ENCODE peak calls at places on chromosomes 4 and X, in nine cellular contexts. X is K562, G is HCT116, S is suprapubic skin, T is HepG2, R is GM12892, M is transverse colon, A is prostate gland, L is GM23338. J is an unnamed sample.

GRCh38 chr4:128951316-128951715 is 141.8 kb downstream of the JADE1 start:
- DNase-seq in X (no peak), G (no peak), S (no peak), T (no peak), R (no peak), M (no peak), A (no peak), L (no peak), J (no peak)

GRCh38 chr4:169313732-169314131 is 43.0 kb upstream of the SH3RF1 start:
- DNase-seq in X (no peak), G (no peak), S (no peak), T (no peak), R (no peak), M (no peak), A (no peak), L (no peak), J (no peak)

GRCh38 chr4:39406763-39407583 is at the start of gene KLB:
- DNase-seq in X (no peak), G (no peak), S (no peak), T (peak), R (no peak), M (peak), A (no peak), L (no peak), J (no peak)

GRCh38 chrX:32741910-32742309 is 469.4 kb downstream of the DMD start:
- DNase-seq in X (no peak), G (no peak), S (no peak), T (no peak), R (no peak), M (no peak), A (no peak), L (no peak), J (no peak)

GRCh38 chrX:151359931-151360871 is 36.8 kb upstream of the VMA21 start:
- DNase-seq in X (peak), G (no peak), S (no peak), T (peak), R (peak), M (no peak), A (no peak), L (peak), J (no peak)

GRCh38 chrX:153925739-153926593 is at the start of gene ARHGAP4:
- DNase-seq in X (peak), G (peak), S (no peak), T (no peak), R (no peak), M (no peak), A (no peak), L (peak), J (no peak)

GRCh38 chrX:103356897-103357296 is 591 bp downstream of the TCEAL9 start:
- DNase-seq in X (peak), G (no peak), S (no peak), T (no peak), R (no peak), M (peak), A (peak), L (peak), J (no peak)

GRCh38 chrX:101764538-101764937 is 104.9 kb upstream of the ARMCX2 start:
- DNase-seq in X (no peak), G (no peak), S (no peak), T (no peak), R (no peak), M (no peak), A (no peak), L (no peak), J (no peak)

GRCh38 chrX:124534530-124534929 is 188.2 kb downstream of the SH2D1A start:
- DNase-seq in X (no peak), G (no peak), S (no peak), T (no peak), R (no peak), M (no peak), A (no peak), L (peak), J (no peak)

GRCh38 chr4:147714575-147715401 is 17.1 kb upstream of the ARHGAP10 start:
- DNase-seq in X (no peak), G (no peak), S (peak), T (no peak), R (no peak), M (peak), A (no peak), L (no peak), J (peak)

GRCh38 chrX:129361566-129361965 is 161.7 kb downstream of the SMARCA1 start:
- DNase-seq in X (no peak), G (no peak), S (no peak), T (no peak), R (no peak), M (no peak), A (no peak), L (no peak), J (no peak)

GRCh38 chrX:108304210-108304609 is 134.0 kb downstream of the COL4A6 start:
- DNase-seq in X (peak), G (no peak), S (no peak), T (no peak), R (no peak), M (no peak), A (no peak), L (peak), J (no peak)

GRCh38 chr4:6183740-6184139 is 16.6 kb downstream of the JAKMIP1 start:
- DNase-seq in X (no peak), G (no peak), S (no peak), T (no peak), R (no peak), M (no peak), A (no peak), L (no peak), J (no peak)

GRCh38 chrX:10615931-10616780 is 4.2 kb downstream of the MID1 start:
- DNase-seq in X (peak), G (no peak), S (no peak), T (no peak), R (no peak), M (peak), A (peak), L (peak), J (peak)

GRCh38 chr4:103012594-103012993 is 6.9 kb downstream of the SLC9B1 start:
- DNase-seq in X (no peak), G (no peak), S (no peak), T (no peak), R (no peak), M (no peak), A (no peak), L (no peak), J (no peak)

GRCh38 chrX:137427061-137427778 is 138.7 kb upstream of the ZIC3 start:
- DNase-seq in X (no peak), G (no peak), S (no peak), T (no peak), R (no peak), M (no peak), A (no peak), L (peak), J (no peak)

GRCh38 chrX:17474892-17475291 is 99.9 kb downstream of the NHS start:
- DNase-seq in X (no peak), G (no peak), S (no peak), T (no peak), R (no peak), M (no peak), A (no peak), L (no peak), J (no peak)

GRCh38 chr4:55727746-55728145 is 91.6 kb upstream of the NMU start:
- DNase-seq in X (no peak), G (no peak), S (no peak), T (no peak), R (no peak), M (no peak), A (no peak), L (no peak), J (no peak)

GRCh38 chrX:103442536-103442901 is 66.2 kb downstream of the BEX3 start:
- DNase-seq in X (no peak), G (no peak), S (no peak), T (no peak), R (no peak), M (no peak), A (no peak), L (no peak), J (no peak)

GRCh38 chr4:108725457-108725856 is 37.4 kb downstream of the ETNPPL start:
- DNase-seq in X (no peak), G (peak), S (no peak), T (no peak), R (no peak), M (no peak), A (no peak), L (peak), J (no peak)

GRCh38 chr4:140903522-140903928 is 147.3 kb upstream of the TBC1D9 start:
- DNase-seq in X (no peak), G (no peak), S (no peak), T (no peak), R (no peak), M (no peak), A (no peak), L (no peak), J (no peak)

GRCh38 chrX:40849906-40850672 is 114.7 kb upstream of the MED14 start:
- DNase-seq in X (no peak), G (no peak), S (no peak), T (no peak), R (no peak), M (no peak), A (no peak), L (no peak), J (no peak)

GRCh38 chr4:74447636-74448233 is 2.8 kb downstream of the AREG start:
- DNase-seq in X (no peak), G (no peak), S (no peak), T (no peak), R (no peak), M (no peak), A (no peak), L (no peak), J (no peak)

GRCh38 chr4:74446193-74446868 is 1.4 kb downstream of the AREG start:
- DNase-seq in X (no peak), G (no peak), S (no peak), T (no peak), R (no peak), M (no peak), A (no peak), L (no peak), J (no peak)

GRCh38 chr4:74446896-74447295 is 2.0 kb downstream of the AREG start:
- DNase-seq in X (no peak), G (no peak), S (no peak), T (no peak), R (no peak), M (no peak), A (no peak), L (no peak), J (no peak)

GRCh38 chr4:74441744-74442143 is 3.2 kb upstream of the AREG start:
- DNase-seq in X (no peak), G (no peak), S (no peak), T (no peak), R (no peak), M (no peak), A (no peak), L (no peak), J (no peak)

DNA sequence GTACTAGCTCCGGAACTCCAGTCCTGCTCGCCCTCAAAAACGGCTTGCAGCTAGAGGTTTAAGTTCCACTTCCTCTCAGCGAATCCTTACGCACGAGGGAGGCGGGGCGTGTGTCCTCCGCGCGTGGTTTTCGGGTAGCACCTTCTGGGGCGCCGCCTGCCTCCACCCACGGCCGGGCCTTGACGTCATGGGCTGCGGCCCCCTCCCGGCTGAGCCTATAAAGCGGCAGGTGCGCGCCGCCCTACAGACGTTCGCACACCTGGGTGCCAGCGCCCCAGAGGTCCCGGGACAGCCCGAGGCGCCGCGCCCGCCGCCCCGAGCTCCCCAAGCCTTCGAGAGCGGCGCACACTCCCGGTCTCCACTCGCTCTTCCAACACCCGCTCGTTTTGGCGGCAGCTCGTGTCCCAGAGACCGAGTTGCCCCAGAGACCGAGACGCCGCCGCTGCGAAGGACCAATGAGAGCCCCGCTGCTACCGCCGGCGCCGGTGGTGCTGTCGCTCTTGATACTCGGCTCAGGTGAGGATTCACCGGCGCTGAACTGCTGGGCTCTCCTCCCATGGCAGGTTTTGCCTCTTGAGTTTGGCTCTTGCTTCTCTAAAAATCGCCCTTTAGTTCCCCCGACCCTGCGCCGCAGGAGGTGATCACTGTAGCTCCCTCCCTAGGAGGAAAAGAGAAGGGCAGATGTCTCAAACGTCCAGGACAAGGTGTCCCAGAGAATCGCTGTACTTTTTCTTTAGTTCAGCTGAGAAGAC is at the start of gene AREG:
- DNase-seq in X (peak), G (peak), S (peak), T (peak), R (peak), M (peak), A (peak), L (peak), J (peak)
- TF ChIP-seq POLR2AphosphoS5 in X (no peak), G (peak), S (no peak), T (no peak), R (no peak), M (peak), A (peak), L (no peak), J (no peak)

GRCh38 chr4:163249042-163249441 is 82.4 kb upstream of the NAF1 start:
- DNase-seq in X (no peak), G (no peak), S (no peak), T (no peak), R (no peak), M (no peak), A (no peak), L (no peak), J (no peak)

GRCh38 chr4:163256680-163257343 is 75.6 kb downstream of the NPY1R start:
- DNase-seq in X (no peak), G (no peak), S (no peak), T (peak), R (no peak), M (no peak), A (no peak), L (no peak), J (no peak)

DNA sequence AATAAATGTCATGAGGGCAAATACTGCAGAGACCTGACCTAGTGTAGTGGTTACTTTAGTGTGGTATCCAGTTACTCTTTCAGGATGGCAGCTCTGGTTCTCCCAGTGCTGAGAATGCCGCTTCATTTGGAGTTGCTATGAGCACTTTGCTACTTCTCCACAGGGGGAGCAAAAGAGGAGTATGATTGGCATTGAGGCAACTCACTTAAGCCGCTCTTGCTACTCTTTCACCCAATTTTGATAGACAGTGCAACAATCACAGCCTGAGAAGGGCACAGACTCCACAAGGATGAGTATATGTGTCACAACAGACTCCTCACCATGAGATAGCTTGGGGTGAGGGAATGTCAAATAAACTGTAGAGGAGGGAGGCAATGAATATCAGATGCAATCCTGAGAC is 81.2 kb downstream of the NPY1R start:
- DNase-seq in X (no peak), G (peak), S (no peak), T (peak), R (no peak), M (no peak), A (no peak), L (peak), J (no peak)
- TF ChIP-seq POLR2AphosphoS5 in X (no peak), G (no peak), S (no peak), T (no peak), R (no peak), M (no peak), A (no peak), L (no peak), J (no peak)

DNA sequence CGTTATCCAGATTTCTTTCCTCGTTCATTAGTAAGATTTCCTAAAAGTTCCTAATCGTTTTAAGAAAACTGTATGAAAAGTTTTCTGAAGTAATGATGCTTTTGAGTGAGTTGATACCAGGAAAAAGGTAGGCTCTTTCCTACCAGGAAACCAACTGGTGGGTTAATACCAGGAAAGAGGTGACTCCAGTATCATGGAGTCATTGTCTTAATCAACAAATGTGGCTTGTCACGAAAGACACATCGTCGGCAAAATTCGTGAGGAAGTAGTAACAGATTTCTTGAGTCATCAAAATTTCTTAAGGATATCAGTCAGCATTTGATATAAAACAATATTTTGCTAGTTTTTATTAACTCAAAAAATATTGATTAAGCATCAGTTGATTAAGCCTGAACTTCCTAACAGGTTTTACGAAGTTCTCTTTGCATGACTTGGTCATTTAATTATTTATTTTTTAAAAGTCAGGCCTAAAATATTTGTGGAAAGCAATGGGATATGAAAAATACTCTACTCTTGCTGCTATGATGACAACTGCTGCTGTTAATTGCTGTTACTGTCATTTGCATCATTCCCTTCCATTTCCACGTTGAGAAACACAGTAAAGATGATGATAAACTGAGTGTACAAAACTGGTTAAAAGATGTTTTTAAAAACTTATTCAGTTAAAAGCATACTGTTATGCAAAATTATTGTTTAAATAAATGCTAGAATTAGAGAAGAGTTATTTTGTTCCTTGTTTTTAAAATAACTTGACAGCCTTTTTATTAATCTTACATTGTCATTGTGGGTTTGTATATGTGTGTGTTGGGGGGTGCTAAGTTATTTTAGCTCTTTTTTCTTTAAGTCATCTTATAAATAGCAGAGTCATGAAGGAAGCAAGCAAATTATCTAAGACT is 3.2 kb upstream of the PPBP start:
- DNase-seq in X (peak), G (no peak), S (no peak), T (no peak), R (no peak), M (no peak), A (no peak), L (no peak), J (no peak)
- TF ChIP-seq POLR2AphosphoS5 in X (no peak), G (no peak), S (no peak), T (no peak), R (no peak), M (no peak), A (no peak), L (no peak), J (no peak)

DNA sequence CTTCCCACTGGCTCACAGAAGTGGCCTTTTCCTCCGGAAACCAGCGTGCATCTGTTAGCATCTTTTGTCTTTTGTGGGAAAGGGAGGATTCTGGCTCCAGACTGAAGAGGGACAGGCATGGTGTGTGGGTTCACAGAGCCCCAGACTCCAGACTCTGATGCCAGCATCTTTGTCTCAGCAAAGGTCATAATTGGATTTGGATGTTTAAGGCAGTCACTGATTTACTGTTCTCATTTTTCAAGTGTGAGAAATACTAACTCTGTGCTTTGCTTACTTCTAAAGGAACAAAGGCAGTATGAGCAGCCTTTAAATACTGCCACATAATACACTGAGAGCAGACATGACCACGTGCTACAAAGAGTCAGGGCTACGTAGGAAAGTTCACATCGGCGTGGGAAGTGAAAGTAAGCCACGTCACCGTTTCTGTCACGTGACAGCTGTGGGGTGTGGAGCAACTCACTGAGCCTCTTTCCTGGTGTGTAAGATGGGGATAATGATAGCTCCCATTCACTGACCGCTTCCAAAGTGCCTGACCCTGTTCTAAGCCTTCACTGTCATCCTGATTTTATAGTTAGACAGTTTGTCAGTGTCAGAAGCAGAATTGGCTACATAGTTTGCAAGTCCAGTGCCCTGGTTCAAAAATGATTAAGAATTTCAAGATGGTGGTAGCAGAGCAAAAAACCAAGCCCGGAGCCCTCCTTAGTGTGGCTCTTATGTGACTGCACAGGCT is 24.8 kb upstream of the TMSB4X start:
- DNase-seq in X (peak), G (no peak), S (peak), T (no peak), R (no peak), M (peak), A (peak), L (no peak), J (peak)
- TF ChIP-seq POLR2AphosphoS5 in X (no peak), G (no peak), S (no peak), T (no peak), R (peak), M (peak), A (peak), L (no peak), J (peak)